ENCODE peak calls at places on chromosome 12, in six cellular contexts. P is D721Med, L is T-helper 1 cell, O is endothelial cell, W is transverse colon, K is right cardiac atrium. B is an unnamed sample.

GRCh38 chr12:47896022-47896421 is 8.8 kb downstream of the VDR start:
- DNase-seq in O (no peak), W (no peak), L (no peak), P (no peak), K (no peak), B (no peak)

GRCh38 chr12:52735106-52735505 is 31.8 kb upstream of the KRT77 start:
- DNase-seq in W (no peak), K (no peak), L (no peak), P (no peak), O (no peak), B (no peak)

GRCh38 chr12:65670775-65671174 is 153.5 kb upstream of the HMGA2 start:
- DNase-seq in K (no peak), W (no peak), O (no peak), L (no peak), P (no peak), B (no peak)

GRCh38 chr12:125193798-125194562 is 128.7 kb downstream of the AACS start:
- DNase-seq in P (no peak), O (no peak), W (no peak), L (no peak), K (no peak), B (peak; percentile 45)

GRCh38 chr12:3661028-3661427 is 91.9 kb downstream of the CRACR2A start:
- DNase-seq in W (no peak), O (no peak), P (no peak), K (no peak), L (no peak), B (no peak)

GRCh38 chr12:92419201-92419600 is 273.6 kb upstream of the BTG1 start:
- DNase-seq in O (no peak), W (no peak), L (no peak), P (no peak), K (no peak), B (no peak)

GRCh38 chr12:84135879-84136278 is 776.7 kb downstream of the SLC6A15 start:
- DNase-seq in P (no peak), O (no peak), W (no peak), K (no peak), L (no peak), B (no peak)

GRCh38 chr12:31589582-31589895 is 1.4 kb downstream of the DENND5B start:
- DNase-seq in K (no peak), L (no peak), P (no peak), W (no peak), O (peak; percentile 45), B (no peak)

GRCh38 chr12:1173806-1174617 is 183.0 kb downstream of the ERC1 start:
- DNase-seq in P (no peak), W (peak; percentile 11), L (no peak), O (no peak), K (no peak), B (no peak)

GRCh38 chr12:90729741-90730140 is 225.2 kb downstream of the CCER1 start:
- DNase-seq in K (no peak), W (no peak), P (no peak), O (no peak), L (no peak), B (no peak)

GRCh38 chr12:76537923-76538322 is 21.6 kb downstream of the OSBPL8 start:
- DNase-seq in K (no peak), L (no peak), W (no peak), O (no peak), P (no peak), B (no peak)

GRCh38 chr12:70598467-70599194 is 38.6 kb downstream of the PTPRB start:
- DNase-seq in K (peak; percentile 48), L (no peak), O (no peak), W (no peak), P (no peak), B (no peak)

GRCh38 chr12:109309441-109310246 is 560 bp upstream of the FOXN4 start:
- DNase-seq in O (no peak), K (no peak), L (no peak), W (no peak), P (no peak), B (peak; percentile 30)

GRCh38 chr12:46164186-46164585 is 104.7 kb downstream of the SLC38A1 start:
- DNase-seq in K (no peak), W (no peak), O (no peak), L (no peak), P (no peak), B (no peak)

GRCh38 chr12:57516617-57517153 is 3.6 kb downstream of the DDIT3 start:
- DNase-seq in L (no peak), O (no peak), W (no peak), P (no peak), K (no peak), B (no peak)

GRCh38 chr12:96220902-96221301 is 26.7 kb downstream of the ELK3 start:
- DNase-seq in O (no peak), K (peak; percentile 86), W (no peak), P (no peak), L (no peak), B (no peak)

GRCh38 chr12:49702676-49703228 is 4.5 kb downstream of the FMNL3 start:
- DNase-seq in K (no peak), L (no peak), P (no peak), W (no peak), O (no peak), B (no peak)

GRCh38 chr12:33825442-33825841 is 196.9 kb upstream of the ALG10 start:
- DNase-seq in K (no peak), P (no peak), W (no peak), O (no peak), L (no peak), B (no peak)

B was measured in BE2C.